ENCODE peak calls at places on chromosomes 7 and 10, in nine cellular contexts. K is brain microvascular endothelial cell; J is AG20443; Z is NCI-H1436; R is iPS-NIHi11; H is activated CD4-positive, alpha-beta T cell treated with anti-CD3 and anti-CD28 coated beads, Interleukin-2, amount 50 U/mL, for 24 hours; Y is tibial artery; F is RCC 7860; I is PC-9. P is an unnamed sample.
A peak's percentile ranks its signal among the peaks of the same experiment; 100 is the strongest.

GRCh38 chr7:98286093-98286525 is 4.6 kb downstream of the BRI3 start:
- DNase-seq in K (peak; percentile 24), J (peak; percentile 86), Z (no peak), R (no peak), H (no peak), Y (peak; percentile 91), F (peak; percentile 91), I (peak; percentile 92), P (no peak)

GRCh38 chr10:44008270-44008916 is 359.7 kb upstream of the ZNF32 start:
- DNase-seq in K (peak; percentile 31), J (no peak), Z (no peak), R (no peak), H (no peak), Y (no peak), F (peak; percentile 98), I (no peak), P (peak; percentile 84)

GRCh38 chr10:38038107-38038931 is 27.8 kb downstream of the ZNF33A start:
- DNase-seq in K (no peak), J (no peak), Z (no peak), R (no peak), H (no peak), Y (no peak), F (no peak), I (no peak), P (no peak)

GRCh38 chr7:17289074-17289665 is 9.3 kb upstream of the AHR start:
- DNase-seq in K (peak; percentile 36), J (no peak), Z (no peak), R (no peak), H (no peak), Y (no peak), F (no peak), I (no peak), P (no peak)

GRCh38 chr7:47776335-47776734 is 171.9 kb downstream of the PKD1L1 start:
- DNase-seq in K (no peak), J (no peak), Z (no peak), R (no peak), H (no peak), Y (no peak), F (no peak), I (peak; percentile 77), P (no peak)

GRCh38 chr7:77802557-77803410 is 4.2 kb downstream of the PHTF2 start:
- DNase-seq in K (no peak), J (no peak), Z (no peak), R (no peak), H (no peak), Y (no peak), F (no peak), I (no peak), P (no peak)

GRCh38 chr7:35971133-35971995 is 170.5 kb downstream of the SEPTIN7 start:
- DNase-seq in K (no peak), J (peak; percentile 71), Z (no peak), R (no peak), H (no peak), Y (no peak), F (no peak), I (peak; percentile 26), P (no peak)

GRCh38 chr10:130758529-130758928 is 553.0 kb downstream of the TCERG1L start:
- DNase-seq in K (no peak), J (no peak), Z (no peak), R (no peak), H (no peak), Y (peak; percentile 38), F (no peak), I (no peak), P (no peak)

GRCh38 chr7:156019308-156019707 is 207.0 kb upstream of the SHH start:
- DNase-seq in K (no peak), J (no peak), Z (no peak), R (no peak), H (no peak), Y (peak; percentile 37), F (no peak), I (no peak), P (no peak)

GRCh38 chr10:14481752-14482151 is 151.0 kb upstream of the FRMD4A start:
- DNase-seq in K (no peak), J (no peak), Z (no peak), R (no peak), H (no peak), Y (no peak), F (no peak), I (no peak), P (no peak)

GRCh38 chr10:28842321-28842720 is 165.0 kb downstream of the BAMBI start:
- DNase-seq in K (peak; percentile 87), J (peak; percentile 63), Z (no peak), R (no peak), H (no peak), Y (no peak), F (peak; percentile 94), I (no peak), P (peak; percentile 49)

GRCh38 chr7:5183155-5183554 is 6.9 kb upstream of the WIPI2 start:
- DNase-seq in K (no peak), J (no peak), Z (no peak), R (no peak), H (no peak), Y (peak; percentile 48), F (no peak), I (no peak), P (no peak)

GRCh38 chr10:132413226-132414205 is 16.5 kb downstream of the PWWP2B start:
- DNase-seq in K (no peak), J (no peak), Z (no peak), R (no peak), H (no peak), Y (no peak), F (no peak), I (no peak), P (no peak)

GRCh38 chr7:111711426-111712065 is 149.3 kb upstream of the IMMP2L start:
- DNase-seq in K (no peak), J (no peak), Z (no peak), R (no peak), H (no peak), Y (no peak), F (peak; percentile 68), I (no peak), P (peak; percentile 4)

GRCh38 chr10:27620425-27621397 is 116.6 kb downstream of the RAB18 start:
- DNase-seq in K (peak; percentile 34), J (peak; percentile 85), Z (no peak), R (peak; percentile 31), H (no peak), Y (peak; percentile 74), F (no peak), I (no peak), P (no peak)

GRCh38 chr10:132776821-132777220 is 9.1 kb downstream of the NKX6-2 start:
- DNase-seq in K (no peak), J (no peak), Z (no peak), R (no peak), H (no peak), Y (no peak), F (no peak), I (no peak), P (no peak)

GRCh38 chr10:79344502-79345195 is 2.6 kb upstream of the PPIF start:
- DNase-seq in K (no peak), J (no peak), Z (peak; percentile 34), R (no peak), H (no peak), Y (no peak), F (no peak), I (no peak), P (no peak)

GRCh38 chr10:34280599-34281374 is 534.3 kb downstream of the PARD3 start:
- DNase-seq in K (peak; percentile 96), J (peak; percentile 81), Z (no peak), R (no peak), H (no peak), Y (peak; percentile 73), F (peak; percentile 69), I (no peak), P (peak; percentile 77)

GRCh38 chr7:63106506-63107388 is 891.9 kb upstream of the ZNF722 start:
- DNase-seq in K (no peak), J (no peak), Z (no peak), R (no peak), H (no peak), Y (no peak), F (no peak), I (no peak), P (no peak)

GRCh38 chr7:33981686-33982424 is 76.5 kb downstream of the BMPER start:
- DNase-seq in K (peak; percentile 61), J (peak; percentile 37), Z (no peak), R (no peak), H (no peak), Y (no peak), F (peak; percentile 51), I (no peak), P (no peak)

GRCh38 chr10:131788386-131788785 is 112.4 kb upstream of the PPP2R2D start:
- DNase-seq in K (no peak), J (no peak), Z (no peak), R (peak; percentile 61), H (no peak), Y (no peak), F (no peak), I (no peak), P (no peak)

GRCh38 chr10:114548662-114549061 is 109.4 kb downstream of the ABLIM1 start:
- DNase-seq in K (peak; percentile 53), J (peak; percentile 64), Z (no peak), R (peak; percentile 56), H (no peak), Y (no peak), F (no peak), I (no peak), P (no peak)

GRCh38 chr7:32535303-32535702 is 40.0 kb downstream of the AVL9 start:
- DNase-seq in K (no peak), J (no peak), Z (no peak), R (no peak), H (no peak), Y (no peak), F (no peak), I (no peak), P (no peak)

GRCh38 chr10:22345301-22346086 is at the start of gene SPAG6:
- DNase-seq in K (no peak), J (peak; percentile 15), Z (no peak), R (peak; percentile 75), H (no peak), Y (peak; percentile 64), F (no peak), I (no peak), P (no peak)

GRCh38 chr10:3758491-3758970 is 26.5 kb downstream of the KLF6 start:
- DNase-seq in K (no peak), J (no peak), Z (no peak), R (no peak), H (no peak), Y (no peak), F (no peak), I (no peak), P (no peak)

GRCh38 chr10:43785252-43785651 is 136.6 kb upstream of the ZNF32 start:
- DNase-seq in K (no peak), J (no peak), Z (no peak), R (no peak), H (no peak), Y (no peak), F (no peak), I (no peak), P (no peak)

GRCh38 chr7:90246184-90246583 is 1.2 kb downstream of the CFAP69 start:
- DNase-seq in K (no peak), J (peak; percentile 70), Z (no peak), R (peak; percentile 26), H (no peak), Y (peak; percentile 65), F (no peak), I (no peak), P (no peak)

GRCh38 chr7:96800824-96801223 is 91.2 kb upstream of the SEM1 start:
- DNase-seq in K (no peak), J (no peak), Z (no peak), R (no peak), H (no peak), Y (no peak), F (no peak), I (peak; percentile 58), P (no peak)

GRCh38 chr7:4028221-4028620 is 653.9 kb upstream of the FOXK1 start:
- DNase-seq in K (no peak), J (no peak), Z (no peak), R (no peak), H (no peak), Y (no peak), F (no peak), I (no peak), P (no peak)

GRCh38 chr10:74822583-74823089 is 3.8 kb upstream of the KAT6B start:
- DNase-seq in K (peak; percentile 8), J (peak; percentile 54), Z (no peak), R (no peak), H (no peak), Y (no peak), F (no peak), I (no peak), P (no peak)

GRCh38 chr7:47890606-47891005 is 57.7 kb downstream of the PKD1L1 start:
- DNase-seq in K (no peak), J (no peak), Z (no peak), R (no peak), H (no peak), Y (no peak), F (no peak), I (no peak), P (no peak)

P was measured in kidney epithelial cell.